ENCODE peak calls at places on chromosomes 7 and 10, in eight cellular contexts. One of them, this sample, is unnamed.

GRCh38 chr7:69903410-69903809 is 305.1 kb downstream of the AUTS2 start:
- DNase-seq in stimulated activated CD4-positive, alpha-beta T cell treated with anti-CD3 and anti-CD28 coated beads, Interleukin-1b, Interleukin-23, amount 100 ng/mL, for 24 hours: no peak
- DNase-seq in ureter: no peak
- DNase-seq in activated CD8-positive, alpha-beta memory T cell treated with anti-CD3 and anti-CD28 coated beads, Interleukin-2, amount 50 U/mL, for 4 hours: no peak
- DNase-seq in M059J: peak; percentile 38
- DNase-seq in NCI-H510A treated with DMSO at 0.1 percent for 48 hours: no peak
- DNase-seq in T-helper 1 cell: no peak
- DNase-seq in foreskin melanocyte: no peak
- DNase-seq in this sample: no peak

GRCh38 chr7:159119026-159119741 is 25.5 kb downstream of the VIPR2 start:
- DNase-seq in T-helper 1 cell: no peak
- DNase-seq in ureter: no peak
- DNase-seq in activated CD8-positive, alpha-beta memory T cell treated with anti-CD3 and anti-CD28 coated beads, Interleukin-2, amount 50 U/mL, for 4 hours: no peak
- DNase-seq in NCI-H510A treated with DMSO at 0.1 percent for 48 hours: no peak
- DNase-seq in M059J: no peak
- DNase-seq in foreskin melanocyte: no peak
- DNase-seq in stimulated activated CD4-positive, alpha-beta T cell treated with anti-CD3 and anti-CD28 coated beads, Interleukin-1b, Interleukin-23, amount 100 ng/mL, for 24 hours: no peak
- DNase-seq in this sample: no peak

GRCh38 chr10:78199019-78199418 is 165.4 kb downstream of the RPS24 start:
- DNase-seq in T-helper 1 cell: no peak
- DNase-seq in stimulated activated CD4-positive, alpha-beta T cell treated with anti-CD3 and anti-CD28 coated beads, Interleukin-1b, Interleukin-23, amount 100 ng/mL, for 24 hours: no peak
- DNase-seq in ureter: no peak
- DNase-seq in foreskin melanocyte: no peak
- DNase-seq in M059J: no peak
- DNase-seq in activated CD8-positive, alpha-beta memory T cell treated with anti-CD3 and anti-CD28 coated beads, Interleukin-2, amount 50 U/mL, for 4 hours: no peak
- DNase-seq in NCI-H510A treated with DMSO at 0.1 percent for 48 hours: no peak
- DNase-seq in this sample: no peak

GRCh38 chr7:128168667-128169210 is 72.3 kb upstream of the LEP start:
- DNase-seq in ureter: no peak
- DNase-seq in M059J: no peak
- DNase-seq in T-helper 1 cell: no peak
- DNase-seq in stimulated activated CD4-positive, alpha-beta T cell treated with anti-CD3 and anti-CD28 coated beads, Interleukin-1b, Interleukin-23, amount 100 ng/mL, for 24 hours: no peak
- DNase-seq in NCI-H510A treated with DMSO at 0.1 percent for 48 hours: no peak
- DNase-seq in activated CD8-positive, alpha-beta memory T cell treated with anti-CD3 and anti-CD28 coated beads, Interleukin-2, amount 50 U/mL, for 4 hours: no peak
- DNase-seq in foreskin melanocyte: no peak
- DNase-seq in this sample: no peak

GRCh38 chr10:119780879-119781480 is 55.1 kb downstream of the INPP5F start:
- DNase-seq in T-helper 1 cell: no peak
- DNase-seq in ureter: no peak
- DNase-seq in stimulated activated CD4-positive, alpha-beta T cell treated with anti-CD3 and anti-CD28 coated beads, Interleukin-1b, Interleukin-23, amount 100 ng/mL, for 24 hours: no peak
- DNase-seq in foreskin melanocyte: no peak
- DNase-seq in NCI-H510A treated with DMSO at 0.1 percent for 48 hours: no peak
- DNase-seq in activated CD8-positive, alpha-beta memory T cell treated with anti-CD3 and anti-CD28 coated beads, Interleukin-2, amount 50 U/mL, for 4 hours: no peak
- DNase-seq in M059J: no peak
- DNase-seq in this sample: no peak

GRCh38 chr10:63505562-63505961 is 15.6 kb upstream of the REEP3 start:
- DNase-seq in stimulated activated CD4-positive, alpha-beta T cell treated with anti-CD3 and anti-CD28 coated beads, Interleukin-1b, Interleukin-23, amount 100 ng/mL, for 24 hours: no peak
- DNase-seq in NCI-H510A treated with DMSO at 0.1 percent for 48 hours: no peak
- DNase-seq in foreskin melanocyte: no peak
- DNase-seq in M059J: no peak
- DNase-seq in activated CD8-positive, alpha-beta memory T cell treated with anti-CD3 and anti-CD28 coated beads, Interleukin-2, amount 50 U/mL, for 4 hours: no peak
- DNase-seq in T-helper 1 cell: no peak
- DNase-seq in ureter: no peak
- DNase-seq in this sample: no peak

GRCh38 chr7:92633211-92633906 is 43.2 kb upstream of the FAM133B start:
- DNase-seq in ureter: no peak
- DNase-seq in NCI-H510A treated with DMSO at 0.1 percent for 48 hours: no peak
- DNase-seq in activated CD8-positive, alpha-beta memory T cell treated with anti-CD3 and anti-CD28 coated beads, Interleukin-2, amount 50 U/mL, for 4 hours: no peak
- DNase-seq in M059J: peak; percentile 99
- DNase-seq in foreskin melanocyte: peak; percentile 100
- DNase-seq in T-helper 1 cell: no peak
- DNase-seq in stimulated activated CD4-positive, alpha-beta T cell treated with anti-CD3 and anti-CD28 coated beads, Interleukin-1b, Interleukin-23, amount 100 ng/mL, for 24 hours: no peak
- DNase-seq in this sample: no peak

GRCh38 chr7:47291461-47292051 is 290.4 kb downstream of the TNS3 start:
- DNase-seq in stimulated activated CD4-positive, alpha-beta T cell treated with anti-CD3 and anti-CD28 coated beads, Interleukin-1b, Interleukin-23, amount 100 ng/mL, for 24 hours: no peak
- DNase-seq in NCI-H510A treated with DMSO at 0.1 percent for 48 hours: no peak
- DNase-seq in foreskin melanocyte: peak; percentile 94
- DNase-seq in T-helper 1 cell: no peak
- DNase-seq in M059J: peak; percentile 98
- DNase-seq in ureter: no peak
- DNase-seq in activated CD8-positive, alpha-beta memory T cell treated with anti-CD3 and anti-CD28 coated beads, Interleukin-2, amount 50 U/mL, for 4 hours: no peak
- DNase-seq in this sample: no peak

GRCh38 chr10:6136215-6137201 is 47.7 kb downstream of the RBM17 start:
- DNase-seq in M059J: peak; percentile 68
- DNase-seq in NCI-H510A treated with DMSO at 0.1 percent for 48 hours: no peak
- DNase-seq in stimulated activated CD4-positive, alpha-beta T cell treated with anti-CD3 and anti-CD28 coated beads, Interleukin-1b, Interleukin-23, amount 100 ng/mL, for 24 hours: peak; percentile 48
- DNase-seq in activated CD8-positive, alpha-beta memory T cell treated with anti-CD3 and anti-CD28 coated beads, Interleukin-2, amount 50 U/mL, for 4 hours: no peak
- DNase-seq in ureter: no peak
- DNase-seq in T-helper 1 cell: no peak
- DNase-seq in foreskin melanocyte: peak; percentile 29
- DNase-seq in this sample: no peak

GRCh38 chr10:30836411-30836810 is 195.3 kb downstream of the ZNF438 start:
- DNase-seq in activated CD8-positive, alpha-beta memory T cell treated with anti-CD3 and anti-CD28 coated beads, Interleukin-2, amount 50 U/mL, for 4 hours: no peak
- DNase-seq in stimulated activated CD4-positive, alpha-beta T cell treated with anti-CD3 and anti-CD28 coated beads, Interleukin-1b, Interleukin-23, amount 100 ng/mL, for 24 hours: no peak
- DNase-seq in T-helper 1 cell: no peak
- DNase-seq in foreskin melanocyte: no peak
- DNase-seq in ureter: no peak
- DNase-seq in M059J: no peak
- DNase-seq in NCI-H510A treated with DMSO at 0.1 percent for 48 hours: no peak
- DNase-seq in this sample: no peak

GRCh38 chr7:12706900-12707536 is 19.6 kb downstream of the ARL4A start:
- DNase-seq in foreskin melanocyte: no peak
- DNase-seq in M059J: peak; percentile 56
- DNase-seq in ureter: no peak
- DNase-seq in activated CD8-positive, alpha-beta memory T cell treated with anti-CD3 and anti-CD28 coated beads, Interleukin-2, amount 50 U/mL, for 4 hours: no peak
- DNase-seq in T-helper 1 cell: no peak
- DNase-seq in NCI-H510A treated with DMSO at 0.1 percent for 48 hours: peak; percentile 94
- DNase-seq in stimulated activated CD4-positive, alpha-beta T cell treated with anti-CD3 and anti-CD28 coated beads, Interleukin-1b, Interleukin-23, amount 100 ng/mL, for 24 hours: no peak
- DNase-seq in this sample: no peak

GRCh38 chr7:79453558-79454324 is at the start of gene MAGI2:
- DNase-seq in T-helper 1 cell: no peak
- DNase-seq in stimulated activated CD4-positive, alpha-beta T cell treated with anti-CD3 and anti-CD28 coated beads, Interleukin-1b, Interleukin-23, amount 100 ng/mL, for 24 hours: no peak
- DNase-seq in foreskin melanocyte: peak; percentile 78
- DNase-seq in NCI-H510A treated with DMSO at 0.1 percent for 48 hours: peak; percentile 1
- DNase-seq in M059J: peak; percentile 72
- DNase-seq in ureter: peak; percentile 85
- DNase-seq in activated CD8-positive, alpha-beta memory T cell treated with anti-CD3 and anti-CD28 coated beads, Interleukin-2, amount 50 U/mL, for 4 hours: no peak
- DNase-seq in this sample: no peak

This sample was measured in T-helper 2 cell.